ENCODE peak calls at places on chromosomes 1 and 21, in four cellular contexts. W is epithelial cell of esophagus; T is activated CD4-positive, alpha-beta T cell treated with anti-CD3 and anti-CD28 coated beads, Interleukin-2, amount 10 ng/mL, durations not matched to agents 24 days and 14 days; G is LHCN-M2. R is an unnamed sample.
A peak's percentile ranks its signal among the peaks of the same experiment; 100 is the strongest.

GRCh38 chr1:197180252-197180878 is 33.9 kb upstream of the ASPM start:
- DNase-seq in G (peak; percentile 70), W (peak; percentile 69), T (no peak), R (no peak)

GRCh38 chr1:221768444-221769066 is 26.7 kb upstream of the DUSP10 start:
- DNase-seq in T (no peak), G (no peak), W (peak; percentile 42), R (no peak)

GRCh38 chr21:36347278-36347961 is 27.4 kb downstream of the MORC3 start:
- DNase-seq in G (no peak), T (no peak), W (no peak), R (no peak)

GRCh38 chr1:82108843-82109242 is 308.1 kb downstream of the ADGRL2 start:
- DNase-seq in W (no peak), G (no peak), T (no peak), R (no peak)

GRCh38 chr21:27831821-27832569 is 865.1 kb upstream of the ADAMTS5 start:
- DNase-seq in T (no peak), G (peak; percentile 59), W (peak; percentile 47), R (no peak)

GRCh38 chr1:71232786-71233185 is 152.0 kb upstream of the ZRANB2 start:
- DNase-seq in G (no peak), T (no peak), W (no peak), R (no peak)

GRCh38 chr1:231093158-231093922 is 53.3 kb upstream of the FAM89A start:
- DNase-seq in W (no peak), G (no peak), T (no peak), R (no peak)

GRCh38 chr1:38102576-38102975 is 56.0 kb upstream of the POU3F1 start:
- DNase-seq in W (no peak), T (no peak), G (no peak), R (no peak)

GRCh38 chr1:17316704-17317103 is 8.7 kb downstream of the PADI4 start:
- DNase-seq in T (no peak), G (no peak), W (no peak), R (no peak)

GRCh38 chr1:27161594-27161993 is 6.7 kb upstream of the SLC9A1 start:
- DNase-seq in G (no peak), T (peak; percentile 71), W (peak; percentile 92), R (peak; percentile 43)

GRCh38 chr1:115717541-115717940 is 51.0 kb downstream of the CASQ2 start:
- DNase-seq in W (peak; percentile 57), G (peak; percentile 28), T (peak; percentile 74), R (peak; percentile 52)

GRCh38 chr1:190858140-190858539 is 380.5 kb upstream of the BRINP3 start:
- DNase-seq in G (no peak), T (no peak), W (no peak), R (no peak)

GRCh38 chr1:205630241-205630640 is 1.6 kb downstream of the ELK4 start:
- DNase-seq in T (peak; percentile 64), W (no peak), G (peak; percentile 41), R (peak; percentile 16)

GRCh38 chr21:34148826-34149558 is 75.6 kb downstream of the MRPS6 start:
- DNase-seq in G (no peak), W (no peak), T (no peak), R (no peak)

GRCh38 chr1:244603498-244603897 is 49.4 kb upstream of the DESI2 start:
- DNase-seq in T (peak; percentile 62), W (peak; percentile 38), G (peak; percentile 30), R (no peak)

GRCh38 chr1:22379566-22379965 is 72.1 kb upstream of the ZBTB40 start:
- DNase-seq in T (no peak), G (no peak), W (no peak), R (no peak)

GRCh38 chr1:110136911-110137310 is 13.4 kb upstream of the SLC6A17 start:
- DNase-seq in G (no peak), T (peak; percentile 75), W (no peak), R (peak; percentile 62)

GRCh38 chr1:245247791-245248789 is 93.3 kb downstream of the KIF26B start:
- DNase-seq in W (no peak), T (no peak), G (no peak), R (no peak)

GRCh38 chr21:35323947-35324346 is 274.8 kb upstream of the RUNX1 start:
- DNase-seq in W (no peak), T (no peak), G (peak; percentile 77), R (no peak)